ENCODE peak calls at places on chromosomes 16 and 17, in eight cellular contexts. L is breast epithelium; U is adipocyte; M is left ventricle myocardium inferior; N is fibroblast of lung; F is CD4-positive, alpha-beta memory T cell; P is thoracic aorta; E is PC-3. O is an unnamed sample. For H3K4me1, the result is how much of the 10 kb centered on the place peaks cover.

GRCh38 chr16:76639685-76640289 is 362.6 kb downstream of the CNTNAP4 start:
- DNase-seq in L (no peak), U (peak), M (no peak), N (peak), F (no peak), P (no peak), E (peak), O (no peak)

GRCh38 chr17:27544350-27545131 is 86.4 kb upstream of the LGALS9 start:
- DNase-seq in L (no peak), U (no peak), M (no peak), N (peak), F (peak), P (no peak), E (no peak), O (no peak)

GRCh38 chr17:37438141-37438540 is 31.5 kb downstream of the TADA2A start:
- DNase-seq in L (no peak), U (no peak), M (no peak), N (no peak), F (no peak), P (no peak), E (peak), O (no peak)

GRCh38 chr16:19008245-19008644 is 24.5 kb downstream of the TMC7 start:
- DNase-seq in L (no peak), U (peak), M (no peak), N (peak), F (no peak), P (no peak), E (peak), O (no peak)

GRCh38 chr17:19996086-19996485 is 13.1 kb upstream of the SPECC1 start:
- DNase-seq in L (no peak), U (no peak), M (no peak), N (no peak), F (no peak), P (no peak), E (no peak), O (no peak)

GRCh38 chr16:35386619-35387018 is 1927.2 kb downstream of the TP53TG3F start:
- DNase-seq in L (no peak), U (no peak), M (no peak), N (no peak), F (no peak), P (no peak), E (no peak), O (no peak)

GRCh38 chr16:69848635-69849545 is 86.8 kb downstream of the WWP2 start:
- DNase-seq in L (peak), U (peak), M (peak), N (peak), F (no peak), P (peak), E (peak), O (no peak)

GRCh38 chr17:28575126-28575795 is 1.4 kb downstream of the ALDOC start:
- DNase-seq in L (no peak), U (no peak), M (peak), N (no peak), F (no peak), P (no peak), E (no peak), O (no peak)

GRCh38 chr16:6704306-6704705 is 628.3 kb upstream of the RBFOX1 start:
- DNase-seq in L (no peak), U (no peak), M (no peak), N (no peak), F (no peak), P (no peak), E (no peak), O (no peak)

GRCh38 chr16:87437911-87438610 is 45.9 kb downstream of the MAP1LC3B start:
- DNase-seq in L (no peak), U (no peak), M (no peak), N (peak), F (no peak), P (no peak), E (peak), O (no peak)

GRCh38 chr16:27851586-27851985 is 211.9 kb downstream of the GSG1L start:
- DNase-seq in L (no peak), U (no peak), M (no peak), N (no peak), F (no peak), P (no peak), E (no peak), O (no peak)

GRCh38 chr17:9151091-9151490 is 129.8 kb downstream of the NTN1 start:
- DNase-seq in L (no peak), U (no peak), M (no peak), N (no peak), F (no peak), P (no peak), E (no peak), O (no peak)

GRCh38 chr16:86740298-86740697 is 161.9 kb downstream of the FOXL1 start:
- DNase-seq in L (no peak), U (no peak), M (no peak), N (no peak), F (no peak), P (no peak), E (no peak), O (no peak)

DNA sequence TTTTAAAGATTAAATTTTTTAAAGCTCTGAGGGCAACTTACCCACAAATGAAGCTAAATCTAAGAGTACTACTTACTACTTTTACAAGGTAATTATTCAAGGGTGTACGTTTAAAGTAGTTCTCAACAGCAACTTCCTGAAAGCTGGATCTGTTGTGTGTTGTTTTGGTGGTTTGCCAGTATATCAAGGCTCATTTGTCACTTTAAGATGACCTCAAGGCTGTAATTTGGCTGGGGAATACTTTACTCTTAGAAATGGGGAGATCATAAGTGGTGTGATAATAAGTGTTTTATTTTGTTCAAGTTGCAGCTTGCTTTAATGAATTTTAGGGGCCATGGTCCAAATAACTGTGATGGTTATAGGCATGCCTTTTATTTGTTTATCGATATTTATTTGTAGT is 30.4 kb downstream of the AP2B1 start:
- DNase-seq in L (no peak), U (no peak), M (no peak), N (no peak), F (no peak), P (no peak), E (no peak), O (no peak)
- H3K4me1 ChIP-seq in L (under half), U (under half), M (half or more), N (under half), F (under half), P (under half), E (under half), O (under half)

GRCh38 chr17:17147821-17148220 is 58.3 kb downstream of the PLD6 start:
- DNase-seq in L (no peak), U (no peak), M (no peak), N (peak), F (no peak), P (no peak), E (no peak), O (no peak)
- H3K4me1 ChIP-seq in L (under half), U (half or more), M (half or more), N (under half), F (under half), P (under half), E (half or more), O (under half)

DNA sequence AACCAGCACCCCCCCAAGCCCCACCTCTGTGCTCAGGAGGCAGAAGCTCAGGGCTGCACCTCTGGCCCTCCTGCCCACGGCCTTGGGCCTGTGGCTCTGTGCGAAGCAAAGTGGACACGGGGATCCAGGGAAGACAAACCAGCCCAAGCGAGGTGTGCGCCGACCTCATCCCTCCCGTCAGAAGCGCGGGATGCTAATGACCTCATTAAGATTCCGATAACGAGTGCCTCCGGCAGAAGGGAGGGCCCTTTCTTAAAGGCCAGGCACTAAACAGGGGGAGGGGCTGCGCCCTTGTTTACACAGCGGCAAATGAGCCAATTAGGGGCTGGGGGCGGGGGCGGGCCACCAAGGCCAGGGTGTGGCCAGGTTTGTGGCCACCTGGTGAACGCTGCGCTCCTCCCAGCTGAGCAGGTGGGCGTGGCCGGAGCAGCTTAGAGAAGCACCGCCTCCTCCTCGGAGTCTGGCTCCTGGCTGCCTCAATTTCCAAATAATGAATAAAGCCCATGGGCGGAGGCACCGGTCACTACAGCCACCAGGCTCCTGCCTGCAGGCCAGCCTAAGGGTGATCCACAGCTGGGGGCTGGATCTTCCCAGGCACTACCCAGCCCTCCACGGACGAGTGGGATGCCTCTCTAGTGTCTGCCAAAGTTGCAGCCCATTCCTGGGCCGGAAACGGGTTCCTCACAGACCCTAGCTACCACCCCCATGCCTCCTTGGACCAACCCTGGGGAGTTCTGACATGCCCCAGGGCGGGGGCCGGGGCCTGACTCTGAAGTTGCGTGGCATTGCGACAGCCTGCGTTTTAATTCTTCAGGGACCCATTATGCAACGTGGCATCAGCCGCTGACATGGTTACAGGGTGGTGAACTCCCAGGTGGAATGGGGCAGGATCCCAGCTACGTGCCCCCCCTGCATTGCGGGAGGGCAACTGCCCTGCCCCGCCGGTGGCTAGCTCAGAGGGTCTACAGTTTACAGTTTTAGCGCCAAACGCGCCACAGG is 3.0 kb downstream of the CBX4 start:
- DNase-seq in L (peak), U (no peak), M (no peak), N (peak), F (no peak), P (no peak), E (peak), O (no peak)
- H3K4me1 ChIP-seq in L (half or more), U (under half), M (half or more), N (under half), F (half or more), P (half or more), E (under half), O (half or more)

GRCh38 chr16:4377573-4378146 is 6.0 kb downstream of the VASN start:
- DNase-seq in L (no peak), U (peak), M (no peak), N (no peak), F (no peak), P (no peak), E (no peak), O (no peak)

GRCh38 chr16:4376820-4377572 is 5.3 kb downstream of the VASN start:
- DNase-seq in L (no peak), U (peak), M (no peak), N (no peak), F (no peak), P (no peak), E (no peak), O (no peak)

GRCh38 chr16:4380131-4381063 is 8.7 kb downstream of the VASN start:
- DNase-seq in L (no peak), U (no peak), M (no peak), N (no peak), F (no peak), P (no peak), E (no peak), O (no peak)

GRCh38 chr16:4378202-4378666 is 6.6 kb downstream of the VASN start:
- DNase-seq in L (no peak), U (no peak), M (peak), N (no peak), F (no peak), P (no peak), E (no peak), O (no peak)

DNA sequence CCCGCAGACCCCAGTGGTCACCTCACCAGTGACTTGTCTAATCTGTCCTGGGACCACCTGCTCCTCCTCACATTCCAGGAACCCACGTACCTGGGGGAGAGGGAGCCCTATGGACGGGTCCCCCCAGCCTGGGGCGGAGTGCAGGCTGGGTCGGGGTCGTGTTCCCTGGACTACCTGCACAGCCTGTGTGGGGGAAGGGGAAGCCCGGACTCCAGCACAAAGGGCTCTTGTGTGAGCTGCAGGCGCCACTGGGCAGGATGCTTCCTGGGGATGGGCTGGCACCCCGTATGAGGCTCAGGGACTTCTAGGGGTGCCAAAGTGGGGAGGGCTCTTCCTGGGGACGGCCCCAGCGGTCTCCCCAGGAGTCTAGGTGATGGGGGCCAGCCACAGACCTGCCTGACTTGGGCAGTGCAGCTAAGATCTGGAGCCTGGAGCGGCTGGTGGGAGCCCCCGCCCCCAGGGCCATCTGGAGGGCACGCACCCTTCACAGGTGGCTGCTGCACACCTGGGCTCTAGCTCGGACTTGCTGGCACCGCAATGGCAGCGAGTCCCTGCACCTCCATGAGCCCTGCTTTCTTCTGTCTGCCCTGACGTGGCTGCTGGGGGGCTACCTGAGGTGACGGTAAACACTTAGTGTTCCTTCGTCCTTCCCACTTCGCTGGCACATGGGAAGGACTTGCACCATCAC is 7.5 kb downstream of the VASN start:
- DNase-seq in L (no peak), U (no peak), M (no peak), N (no peak), F (no peak), P (no peak), E (no peak), O (no peak)
- H3K4me1 ChIP-seq in L (half or more), U (under half), M (half or more), N (half or more), F (under half), P (half or more), E (under half), O (half or more)

DNA sequence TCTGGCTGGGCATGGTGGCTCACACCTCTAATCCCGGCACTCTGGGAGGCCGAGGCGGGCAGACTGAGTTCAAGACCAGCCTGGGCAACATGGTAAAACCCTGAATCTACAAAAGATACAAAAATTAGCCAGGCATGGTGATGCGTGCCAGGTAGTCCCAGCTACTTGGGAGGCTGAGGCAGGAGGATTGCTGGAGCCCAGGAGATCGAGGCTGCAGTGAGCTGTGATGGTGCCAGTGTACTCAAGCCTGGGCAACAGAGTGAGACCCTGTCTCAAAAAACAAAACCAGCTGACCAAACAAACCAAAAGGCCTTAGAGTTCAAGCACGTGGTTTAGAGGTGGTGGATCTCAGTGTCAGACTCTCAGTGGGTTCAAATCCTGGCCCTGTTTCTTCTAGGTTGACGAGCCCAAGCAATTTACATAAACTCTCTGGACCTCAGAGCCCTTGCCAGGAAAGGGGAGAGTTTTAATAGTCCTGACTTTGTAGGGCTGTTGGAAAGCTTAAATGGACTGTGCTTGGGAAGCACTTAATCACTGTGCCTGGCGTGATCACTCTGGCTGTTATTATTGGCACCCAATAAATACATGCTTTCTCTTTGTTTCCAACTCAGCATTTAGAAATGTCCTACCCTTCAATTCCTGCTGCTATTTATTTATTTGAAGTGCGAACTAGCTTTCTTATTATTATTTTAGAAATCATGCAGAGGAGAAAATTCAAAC is 44.7 kb downstream of the ABCC1 start:
- DNase-seq in L (no peak), U (no peak), M (no peak), N (peak), F (no peak), P (peak), E (no peak), O (no peak)
- H3K4me1 ChIP-seq in L (under half), U (half or more), M (half or more), N (under half), F (under half), P (half or more), E (under half), O (half or more)

GRCh38 chr17:66337866-66338472 is 35.6 kb downstream of the PRKCA start:
- DNase-seq in L (no peak), U (no peak), M (no peak), N (no peak), F (no peak), P (no peak), E (no peak), O (no peak)
- H3K4me1 ChIP-seq in L (under half), U (under half), M (under half), N (under half), F (half or more), P (under half), E (under half), O (under half)

GRCh38 chr17:77408284-77408683 is 267.5 kb downstream of the SEC14L1 start:
- DNase-seq in L (no peak), U (no peak), M (no peak), N (no peak), F (no peak), P (no peak), E (no peak), O (no peak)
- H3K4me1 ChIP-seq in L (under half), U (half or more), M (half or more), N (half or more), F (half or more), P (half or more), E (under half), O (half or more)

GRCh38 chr17:57808882-57809281 is 41.0 kb downstream of the MRPS23 start:
- DNase-seq in L (no peak), U (no peak), M (no peak), N (no peak), F (no peak), P (no peak), E (no peak), O (no peak)
- H3K4me1 ChIP-seq in L (under half), U (under half), M (under half), N (under half), F (under half), P (under half), E (under half), O (under half)

DNA sequence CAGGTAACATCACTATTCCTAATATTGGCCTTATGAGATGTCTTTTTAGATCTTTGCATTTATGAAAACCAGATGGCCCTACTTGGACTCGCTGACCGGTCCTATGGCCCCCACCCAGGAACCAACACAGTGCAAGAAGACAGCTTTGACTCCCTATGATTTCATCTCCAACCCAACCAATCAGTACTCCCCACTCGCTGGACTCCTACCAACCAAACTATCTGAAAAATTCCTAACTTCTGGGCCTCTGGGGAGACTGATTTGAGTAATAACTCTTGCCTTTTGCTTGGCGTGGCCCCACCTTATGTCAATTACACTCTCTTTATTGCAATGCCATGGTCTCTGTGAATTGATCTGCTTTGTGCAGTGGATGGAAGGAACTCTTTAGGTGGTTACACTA is 828.9 kb downstream of the CDH11 start:
- DNase-seq in L (no peak), U (no peak), M (no peak), N (no peak), F (no peak), P (no peak), E (no peak), O (no peak)
- H3K4me1 ChIP-seq in L (under half), U (under half), M (under half), N (under half), F (under half), P (under half), E (under half), O (under half)

DNA sequence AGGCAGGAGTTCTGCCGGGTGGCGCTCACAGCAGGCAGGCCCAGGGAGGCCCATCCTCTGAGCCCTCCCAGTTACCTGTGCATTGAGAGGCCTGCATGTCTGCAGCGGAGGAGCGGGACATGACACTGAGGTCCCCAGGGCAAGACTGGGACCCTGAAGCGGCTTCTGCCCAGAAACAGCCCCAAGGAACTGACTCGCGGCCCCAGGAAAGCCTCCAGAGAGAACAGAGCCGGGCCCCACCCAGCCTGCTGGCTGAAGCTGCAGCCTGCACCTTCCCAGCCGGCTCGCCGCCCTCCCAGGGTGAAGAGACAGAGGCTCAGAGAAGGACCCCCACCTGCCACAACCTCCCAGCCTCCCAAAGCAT is 16.5 kb downstream of the ZNF423 start:
- DNase-seq in L (no peak), U (no peak), M (no peak), N (no peak), F (no peak), P (no peak), E (no peak), O (no peak)
- H3K4me1 ChIP-seq in L (under half), U (half or more), M (half or more), N (under half), F (under half), P (half or more), E (under half), O (half or more)

O was measured in vagina.